ENCODE peak calls at places on chromosomes 2 and 18, in six cellular contexts. F is SK-N-SH; P is activated T-helper 2 cell treated with anti-CD3 and anti-CD28 coated beads, Interferon-gamma antibody, Interleukin-2, Interleukin-4, amounts not matched to agents 10 μg/mL and 5 μg/mL and 100 μg/mL, durations not matched to agents 14 hours and 24 hours and 36 hours; B is chondrocyte; C is NK-92 treated with Interleukin-12 subunit alpha and Interleukin-12 subunit beta, amount 100 ng/mL, for 24 hours; W is adipocyte. Q is an unnamed sample.

GRCh38 chr2:160199683-160200389 is at the start of gene ITGB6:
- DNase-seq in F (no peak), P (no peak), B (no peak), C (no peak), W (no peak), Q (no peak)

GRCh38 chr18:79846936-79847557 is 49.3 kb downstream of the KCNG2 start:
- DNase-seq in F (no peak), P (no peak), B (peak), C (no peak), W (no peak), Q (no peak)

GRCh38 chr2:40874380-40874779 is 422.5 kb upstream of the SLC8A1 start:
- DNase-seq in F (no peak), P (no peak), B (no peak), C (no peak), W (no peak), Q (no peak)

GRCh38 chr18:36309436-36310391 is 12.2 kb downstream of the FHOD3 start:
- DNase-seq in F (peak), P (no peak), B (no peak), C (no peak), W (peak), Q (peak)

GRCh38 chr18:23908827-23909226 is 105.7 kb upstream of the TTC39C start:
- DNase-seq in F (no peak), P (no peak), B (no peak), C (no peak), W (no peak), Q (no peak)

GRCh38 chr18:80108122-80108536 is 933 bp upstream of the ADNP2 start:
- DNase-seq in F (no peak), P (no peak), B (no peak), C (no peak), W (no peak), Q (no peak)

GRCh38 chr2:127080941-127081769 is 25.8 kb downstream of the BIN1 start:
- DNase-seq in F (no peak), P (peak), B (no peak), C (peak), W (no peak), Q (no peak)

GRCh38 chr2:201383156-201383555 is 26.0 kb upstream of the FLACC1 start:
- DNase-seq in F (no peak), P (no peak), B (no peak), C (no peak), W (no peak), Q (no peak)

GRCh38 chr2:133334923-133335322 is 233.3 kb downstream of the NCKAP5 start:
- DNase-seq in F (no peak), P (no peak), B (no peak), C (no peak), W (no peak), Q (no peak)

GRCh38 chr2:46364797-46365457 is 67.7 kb downstream of the EPAS1 start:
- DNase-seq in F (peak), P (no peak), B (no peak), C (no peak), W (peak), Q (no peak)

GRCh38 chr18:55088000-55088401 is 128.7 kb upstream of the CCDC68 start:
- DNase-seq in F (no peak), P (no peak), B (no peak), C (no peak), W (peak), Q (no peak)

GRCh38 chr2:83782122-83782521 is 677.0 kb downstream of the SUCLG1 start:
- DNase-seq in F (no peak), P (no peak), B (no peak), C (no peak), W (no peak), Q (no peak)

GRCh38 chr2:120436460-120436739 is 90.5 kb downstream of the INHBB start:
- DNase-seq in F (no peak), P (no peak), B (no peak), C (no peak), W (peak), Q (no peak)